ENCODE peak calls at places on chromosomes 6 and 20, in ten cellular contexts. One of them, this sample, is unnamed.

GRCh38 chr6:125974214-125974866 is 12.0 kb upstream of the TRMT11 start:
- DNase-seq in fibroblast of lung: peak; percentile 81
- DNase-seq in AG20443: peak; percentile 51
- DNase-seq in mesendoderm: no peak
- DNase-seq in ACHN: peak; percentile 61
- DNase-seq in GM04504: no peak
- DNase-seq in stimulated activated naive CD4-positive, alpha-beta T cell: peak; percentile 15
- DNase-seq in T-helper 17 cell: no peak
- DNase-seq in endothelial cell: no peak
- DNase-seq in H9: no peak
- DNase-seq in this sample: no peak

GRCh38 chr20:63330084-63330760 is 30.9 kb downstream of the CHRNA4 start:
- DNase-seq in stimulated activated naive CD4-positive, alpha-beta T cell: no peak
- DNase-seq in mesendoderm: no peak
- DNase-seq in fibroblast of lung: no peak
- DNase-seq in ACHN: no peak
- DNase-seq in AG20443: no peak
- DNase-seq in T-helper 17 cell: no peak
- DNase-seq in GM04504: no peak
- DNase-seq in endothelial cell: no peak
- DNase-seq in H9: no peak
- DNase-seq in this sample: peak; percentile 53

GRCh38 chr20:18971574-18971973 is 158.0 kb downstream of the SCP2D1 start:
- DNase-seq in ACHN: no peak
- DNase-seq in fibroblast of lung: no peak
- DNase-seq in T-helper 17 cell: no peak
- DNase-seq in stimulated activated naive CD4-positive, alpha-beta T cell: no peak
- DNase-seq in endothelial cell: no peak
- DNase-seq in GM04504: no peak
- DNase-seq in H9: no peak
- DNase-seq in AG20443: no peak
- DNase-seq in mesendoderm: no peak
- DNase-seq in this sample: no peak

GRCh38 chr6:105488521-105489212 is 85.8 kb upstream of the PREP start:
- DNase-seq in T-helper 17 cell: no peak
- DNase-seq in mesendoderm: no peak
- DNase-seq in H9: no peak
- DNase-seq in stimulated activated naive CD4-positive, alpha-beta T cell: no peak
- DNase-seq in endothelial cell: no peak
- DNase-seq in fibroblast of lung: peak; percentile 37
- DNase-seq in ACHN: no peak
- DNase-seq in GM04504: no peak
- DNase-seq in AG20443: no peak
- DNase-seq in this sample: no peak

GRCh38 chr6:34518669-34519365 is 37.3 kb downstream of the SPDEF start:
- DNase-seq in H9: no peak
- DNase-seq in T-helper 17 cell: no peak
- DNase-seq in stimulated activated naive CD4-positive, alpha-beta T cell: no peak
- DNase-seq in ACHN: no peak
- DNase-seq in AG20443: no peak
- DNase-seq in fibroblast of lung: no peak
- DNase-seq in endothelial cell: no peak
- DNase-seq in GM04504: no peak
- DNase-seq in mesendoderm: no peak
- DNase-seq in this sample: no peak

GRCh38 chr6:107877968-107878367 is 53.9 kb upstream of the SCML4 start:
- DNase-seq in GM04504: no peak
- DNase-seq in ACHN: no peak
- DNase-seq in AG20443: no peak
- DNase-seq in endothelial cell: no peak
- DNase-seq in stimulated activated naive CD4-positive, alpha-beta T cell: no peak
- DNase-seq in mesendoderm: no peak
- DNase-seq in H9: no peak
- DNase-seq in T-helper 17 cell: no peak
- DNase-seq in fibroblast of lung: no peak
- DNase-seq in this sample: no peak

GRCh38 chr6:112223070-112223861 is 31.1 kb downstream of the LAMA4 start:
- DNase-seq in endothelial cell: no peak
- DNase-seq in T-helper 17 cell: no peak
- DNase-seq in mesendoderm: no peak
- DNase-seq in fibroblast of lung: peak; percentile 97
- DNase-seq in AG20443: peak; percentile 65
- DNase-seq in stimulated activated naive CD4-positive, alpha-beta T cell: no peak
- DNase-seq in H9: no peak
- DNase-seq in ACHN: no peak
- DNase-seq in GM04504: peak; percentile 96
- DNase-seq in this sample: no peak

GRCh38 chr6:1605822-1606532 is 3.7 kb upstream of the FOXC1 start:
- DNase-seq in fibroblast of lung: peak; percentile 23
- DNase-seq in ACHN: no peak
- DNase-seq in GM04504: no peak
- DNase-seq in endothelial cell: peak; percentile 28
- DNase-seq in mesendoderm: no peak
- DNase-seq in H9: no peak
- DNase-seq in T-helper 17 cell: no peak
- DNase-seq in stimulated activated naive CD4-positive, alpha-beta T cell: no peak
- DNase-seq in AG20443: peak; percentile 37
- DNase-seq in this sample: no peak

GRCh38 chr6:87155920-87156600 is 695 bp downstream of the ZNF292 start:
- DNase-seq in H9: peak; percentile 71
- DNase-seq in T-helper 17 cell: peak; percentile 44
- DNase-seq in AG20443: peak; percentile 60
- DNase-seq in ACHN: peak; percentile 53
- DNase-seq in endothelial cell: peak; percentile 63
- DNase-seq in GM04504: no peak
- DNase-seq in fibroblast of lung: peak; percentile 36
- DNase-seq in stimulated activated naive CD4-positive, alpha-beta T cell: peak; percentile 23
- DNase-seq in mesendoderm: peak; percentile 88
- DNase-seq in this sample: peak; percentile 85

GRCh38 chr20:12057778-12058177 is 140.1 kb downstream of the BTBD3 start:
- DNase-seq in H9: peak; percentile 37
- DNase-seq in ACHN: no peak
- DNase-seq in GM04504: no peak
- DNase-seq in fibroblast of lung: no peak
- DNase-seq in mesendoderm: no peak
- DNase-seq in endothelial cell: no peak
- DNase-seq in AG20443: no peak
- DNase-seq in T-helper 17 cell: no peak
- DNase-seq in stimulated activated naive CD4-positive, alpha-beta T cell: no peak
- DNase-seq in this sample: no peak

GRCh38 chr6:26240157-26240980 is 124.6 kb upstream of the BTN3A2 start:
- DNase-seq in mesendoderm: peak; percentile 99
- DNase-seq in endothelial cell: peak; percentile 47
- DNase-seq in H9: peak; percentile 63
- DNase-seq in GM04504: peak; percentile 80
- DNase-seq in AG20443: peak; percentile 40
- DNase-seq in ACHN: no peak
- DNase-seq in T-helper 17 cell: peak; percentile 50
- DNase-seq in stimulated activated naive CD4-positive, alpha-beta T cell: peak; percentile 80
- DNase-seq in fibroblast of lung: peak; percentile 98
- DNase-seq in this sample: peak; percentile 86

GRCh38 chr20:19875746-19876145 is 117.7 kb downstream of the RIN2 start:
- DNase-seq in mesendoderm: no peak
- DNase-seq in AG20443: peak; percentile 43
- DNase-seq in fibroblast of lung: no peak
- DNase-seq in T-helper 17 cell: no peak
- DNase-seq in ACHN: peak; percentile 62
- DNase-seq in endothelial cell: no peak
- DNase-seq in H9: no peak
- DNase-seq in GM04504: no peak
- DNase-seq in stimulated activated naive CD4-positive, alpha-beta T cell: no peak
- DNase-seq in this sample: no peak

GRCh38 chr6:91483415-91483814 is 896.5 kb upstream of the MAP3K7 start:
- DNase-seq in AG20443: no peak
- DNase-seq in mesendoderm: no peak
- DNase-seq in GM04504: no peak
- DNase-seq in endothelial cell: no peak
- DNase-seq in stimulated activated naive CD4-positive, alpha-beta T cell: no peak
- DNase-seq in T-helper 17 cell: no peak
- DNase-seq in H9: no peak
- DNase-seq in ACHN: no peak
- DNase-seq in fibroblast of lung: no peak
- DNase-seq in this sample: no peak

GRCh38 chr20:60035-60918 is 27.2 kb upstream of the DEFB125 start:
- DNase-seq in fibroblast of lung: peak; percentile 4
- DNase-seq in stimulated activated naive CD4-positive, alpha-beta T cell: no peak
- DNase-seq in T-helper 17 cell: no peak
- DNase-seq in ACHN: no peak
- DNase-seq in GM04504: no peak
- DNase-seq in mesendoderm: no peak
- DNase-seq in endothelial cell: no peak
- DNase-seq in AG20443: no peak
- DNase-seq in H9: no peak
- DNase-seq in this sample: no peak

GRCh38 chr6:34982424-34982852 is 93.4 kb downstream of the ANKS1A start:
- DNase-seq in stimulated activated naive CD4-positive, alpha-beta T cell: no peak
- DNase-seq in T-helper 17 cell: no peak
- DNase-seq in GM04504: no peak
- DNase-seq in fibroblast of lung: peak; percentile 33
- DNase-seq in ACHN: peak; percentile 19
- DNase-seq in H9: no peak
- DNase-seq in endothelial cell: no peak
- DNase-seq in mesendoderm: peak; percentile 27
- DNase-seq in AG20443: peak; percentile 56
- DNase-seq in this sample: no peak